ENCODE peak calls at places on chromosomes 7 and 10, in seven cellular contexts. J is right lobe of liver, R is cardiac fibroblast, X is neuronal stem cell, Z is left lung, B is mammary epithelial cell, U is GM12865. Q is an unnamed sample.

GRCh38 chr7:134619627-134620331 is 26.9 kb upstream of the BPGM start:
- DNase-seq in J (no peak), R (peak; percentile 86), X (no peak), Z (no peak), B (peak; percentile 97), U (no peak), Q (peak; percentile 95)

GRCh38 chr10:52615349-52615748 is 157.2 kb downstream of the MBL2 start:
- DNase-seq in J (no peak), R (no peak), X (no peak), Z (no peak), B (no peak), U (no peak), Q (no peak)

GRCh38 chr10:11181996-11182395 is 164.3 kb downstream of the CELF2 start:
- DNase-seq in J (no peak), R (no peak), X (no peak), Z (no peak), B (no peak), U (no peak), Q (peak; percentile 44)

GRCh38 chr7:154640266-154640865 is 362.6 kb downstream of the PAXIP1 start:
- DNase-seq in J (no peak), R (no peak), X (peak; percentile 27), Z (no peak), B (no peak), U (no peak), Q (no peak)

GRCh38 chr10:72218756-72219155 is 2.7 kb upstream of the ASCC1 start:
- DNase-seq in J (no peak), R (no peak), X (no peak), Z (no peak), B (no peak), U (no peak), Q (no peak)

GRCh38 chr10:24453404-24453830 is 244.5 kb downstream of the KIAA1217 start:
- DNase-seq in J (no peak), R (no peak), X (no peak), Z (no peak), B (no peak), U (no peak), Q (no peak)

GRCh38 chr10:5089869-5090268 is 4.3 kb upstream of the AKR1C3 start:
- DNase-seq in J (no peak), R (peak; percentile 41), X (no peak), Z (no peak), B (peak; percentile 77), U (peak; percentile 38), Q (peak; percentile 12)

GRCh38 chr7:65301007-65301406 is 72.6 kb upstream of the ZNF92 start:
- DNase-seq in J (no peak), R (no peak), X (no peak), Z (no peak), B (no peak), U (no peak), Q (no peak)

GRCh38 chr10:3010819-3011422 is 56.4 kb upstream of the PFKP start:
- DNase-seq in J (no peak), R (no peak), X (no peak), Z (no peak), B (peak; percentile 37), U (no peak), Q (no peak)

GRCh38 chr7:142904128-142904527 is 18.6 kb upstream of the TRPV6 start:
- DNase-seq in J (no peak), R (no peak), X (no peak), Z (no peak), B (no peak), U (no peak), Q (peak; percentile 1)

GRCh38 chr10:74839708-74840107 is 13.3 kb downstream of the KAT6B start:
- DNase-seq in J (no peak), R (no peak), X (no peak), Z (no peak), B (no peak), U (no peak), Q (no peak)

GRCh38 chr10:74778436-74779094 is 47.8 kb upstream of the KAT6B start:
- DNase-seq in J (no peak), R (no peak), X (no peak), Z (no peak), B (no peak), U (no peak), Q (no peak)

GRCh38 chr7:74288034-74288881 is 949 bp upstream of the CLIP2 start:
- DNase-seq in J (no peak), R (peak; percentile 56), X (no peak), Z (no peak), B (no peak), U (peak; percentile 42), Q (peak; percentile 13)

GRCh38 chr7:128902761-128903585 is 7.5 kb downstream of the KCP start:
- DNase-seq in J (no peak), R (peak; percentile 16), X (no peak), Z (no peak), B (peak; percentile 40), U (no peak), Q (no peak)

GRCh38 chr10:63054889-63055606 is 78.1 kb upstream of the NRBF2 start:
- DNase-seq in J (no peak), R (no peak), X (no peak), Z (no peak), B (peak; percentile 43), U (no peak), Q (no peak)

GRCh38 chr10:99993994-99994689 is 15.6 kb downstream of the DNMBP start:
- DNase-seq in J (peak; percentile 61), R (peak; percentile 92), X (no peak), Z (peak; percentile 84), B (no peak), U (peak; percentile 81), Q (peak; percentile 93)

GRCh38 chr10:73247509-73248258 is 629 bp upstream of the DNAJC9 start:
- DNase-seq in J (no peak), R (no peak), X (no peak), Z (no peak), B (no peak), U (peak; percentile 36), Q (no peak)

GRCh38 chr10:73910401-73910763 is 550 bp upstream of the PLAU start:
- DNase-seq in J (no peak), R (no peak), X (no peak), Z (no peak), B (peak; percentile 61), U (no peak), Q (peak; percentile 39)

GRCh38 chr7:155545348-155545747 is 1.0 kb downstream of the CNPY1 start:
- DNase-seq in J (no peak), R (no peak), X (no peak), Z (no peak), B (no peak), U (no peak), Q (no peak)

GRCh38 chr7:94366827-94367226 is 27.9 kb upstream of the COL1A2 start:
- DNase-seq in J (no peak), R (peak; percentile 47), X (no peak), Z (no peak), B (no peak), U (no peak), Q (no peak)

GRCh38 chr7:94367940-94368339 is 26.8 kb upstream of the COL1A2 start:
- DNase-seq in J (no peak), R (peak; percentile 64), X (no peak), Z (no peak), B (peak; percentile 16), U (no peak), Q (peak; percentile 93)

GRCh38 chr7:94366163-94366562 is 28.5 kb upstream of the COL1A2 start:
- DNase-seq in J (no peak), R (no peak), X (no peak), Z (no peak), B (no peak), U (no peak), Q (no peak)

GRCh38 chr7:94364816-94365215 is 29.9 kb upstream of the COL1A2 start:
- DNase-seq in J (no peak), R (no peak), X (no peak), Z (no peak), B (no peak), U (no peak), Q (no peak)

GRCh38 chr7:94368371-94368791 is 26.3 kb upstream of the COL1A2 start:
- DNase-seq in J (no peak), R (peak; percentile 94), X (no peak), Z (no peak), B (peak; percentile 20), U (no peak), Q (peak; percentile 95)
- H3K4me3 ChIP-seq in J (no peak overlapping the region), R (peak overlapping the region; percentile 0), X (no peak overlapping the region), Z (no peak overlapping the region), B (no peak overlapping the region), U (no peak overlapping the region), Q (no peak overlapping the region)

DNA sequence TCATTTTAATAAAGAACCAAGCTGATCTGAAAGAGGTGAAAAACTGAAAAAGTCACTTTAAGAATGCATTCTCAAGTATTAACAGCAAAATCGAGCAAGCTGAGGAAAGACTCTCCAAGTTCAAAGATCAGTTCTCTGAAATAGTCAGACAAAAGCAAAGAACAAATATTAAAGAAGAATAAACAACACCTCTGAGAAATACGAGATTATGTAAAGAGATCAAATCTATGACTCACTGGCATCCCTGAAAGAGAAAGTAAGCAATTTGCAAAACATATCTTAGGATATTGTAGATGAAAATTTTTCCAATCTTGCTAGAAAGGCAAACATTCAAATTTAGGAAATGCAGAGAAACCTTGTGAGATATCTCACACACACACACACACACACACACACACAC is 138.4 kb upstream of the HGF start:
- DNase-seq in J (no peak), R (no peak), X (no peak), Z (no peak), B (no peak), U (no peak), Q (no peak)
- H3K4me3 ChIP-seq in J (no peak overlapping the region), R (no peak overlapping the region), X (no peak overlapping the region), Z (no peak overlapping the region), B (no peak overlapping the region), U (no peak overlapping the region), Q (no peak overlapping the region)

DNA sequence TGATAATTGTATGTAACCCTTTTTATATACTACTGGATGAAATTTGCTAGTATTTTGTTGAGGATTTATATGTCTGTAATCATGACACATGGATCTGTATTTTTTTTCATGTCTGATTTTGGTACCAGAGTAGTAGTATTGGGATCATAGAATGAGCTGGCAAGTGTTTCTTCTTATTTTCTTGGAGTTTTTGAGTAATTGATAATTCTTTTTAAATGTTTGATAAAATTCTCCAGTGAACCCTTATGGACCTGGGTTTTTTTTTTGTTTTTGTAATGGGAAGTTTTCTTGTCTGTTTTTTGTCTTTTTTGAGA is 28.4 kb downstream of the ZNF33A start:
- DNase-seq in J (no peak), R (no peak), X (no peak), Z (no peak), B (no peak), U (no peak), Q (no peak)
- H3K4me3 ChIP-seq in J (no peak overlapping the region), R (no peak overlapping the region), X (no peak overlapping the region), Z (no peak overlapping the region), B (no peak overlapping the region), U (peak overlapping the region; percentile 56), Q (no peak overlapping the region)

GRCh38 chr7:101168412-101169049 is 3.2 kb upstream of the VGF start:
- DNase-seq in J (no peak), R (no peak), X (no peak), Z (no peak), B (no peak), U (no peak), Q (no peak)
- H3K4me3 ChIP-seq in J (no peak overlapping the region), R (no peak overlapping the region), X (no peak overlapping the region), Z (no peak overlapping the region), B (no peak overlapping the region), U (no peak overlapping the region), Q (no peak overlapping the region)

Q was measured in astrocyte of the spinal cord.